ENCODE peak calls at places on chromosomes 1 and 21, in four cellular contexts. S is endothelial cell of umbilical vein, I is SK-N-MC, T is transverse colon. O is an unnamed sample.

GRCh38 chr1:164613176-164613575 is 54.2 kb downstream of the PBX1 start:
- DNase-seq in S (no peak), I (no peak), T (peak), O (no peak)

GRCh38 chr1:97163591-97164275 is 442.1 kb downstream of the PTBP2 start:
- DNase-seq in I (no peak), T (no peak), S (no peak), O (no peak)

GRCh38 chr21:31713973-31714740 is 17.8 kb downstream of the SCAF4 start:
- DNase-seq in S (no peak), I (no peak), T (no peak), O (no peak)

GRCh38 chr1:157087030-157087429 is 12.6 kb downstream of the ETV3L start:
- DNase-seq in S (no peak), I (no peak), T (no peak), O (no peak)

GRCh38 chr1:8026153-8026975 is at the start of gene ERRFI1:
- DNase-seq in S (peak), I (no peak), T (peak), O (peak)

GRCh38 chr1:219367496-219367895 is 193.8 kb downstream of the LYPLAL1 start:
- DNase-seq in I (no peak), S (no peak), T (no peak), O (no peak)

GRCh38 chr1:246117066-246117791 is 389.9 kb downstream of the SMYD3 start:
- DNase-seq in S (peak), T (peak), I (no peak), O (peak)

GRCh38 chr1:37149296-37149695 is 115.0 kb upstream of the GRIK3 start:
- DNase-seq in T (no peak), I (no peak), S (no peak), O (no peak)

GRCh38 chr1:51215169-51215568 is 20.9 kb upstream of the RNF11 start:
- DNase-seq in T (no peak), S (no peak), I (no peak), O (no peak)

GRCh38 chr1:15089244-15089992 is 64.1 kb upstream of the TMEM51 start:
- DNase-seq in S (peak), T (no peak), I (no peak), O (no peak)

GRCh38 chr1:183812686-183813569 is 8.0 kb downstream of the RGL1 start:
- DNase-seq in S (peak), T (no peak), I (no peak), O (no peak)
- TF ChIP-seq POLR2AphosphoS5 in S (no peak), T (no peak), I (no peak), O (no peak)

DNA sequence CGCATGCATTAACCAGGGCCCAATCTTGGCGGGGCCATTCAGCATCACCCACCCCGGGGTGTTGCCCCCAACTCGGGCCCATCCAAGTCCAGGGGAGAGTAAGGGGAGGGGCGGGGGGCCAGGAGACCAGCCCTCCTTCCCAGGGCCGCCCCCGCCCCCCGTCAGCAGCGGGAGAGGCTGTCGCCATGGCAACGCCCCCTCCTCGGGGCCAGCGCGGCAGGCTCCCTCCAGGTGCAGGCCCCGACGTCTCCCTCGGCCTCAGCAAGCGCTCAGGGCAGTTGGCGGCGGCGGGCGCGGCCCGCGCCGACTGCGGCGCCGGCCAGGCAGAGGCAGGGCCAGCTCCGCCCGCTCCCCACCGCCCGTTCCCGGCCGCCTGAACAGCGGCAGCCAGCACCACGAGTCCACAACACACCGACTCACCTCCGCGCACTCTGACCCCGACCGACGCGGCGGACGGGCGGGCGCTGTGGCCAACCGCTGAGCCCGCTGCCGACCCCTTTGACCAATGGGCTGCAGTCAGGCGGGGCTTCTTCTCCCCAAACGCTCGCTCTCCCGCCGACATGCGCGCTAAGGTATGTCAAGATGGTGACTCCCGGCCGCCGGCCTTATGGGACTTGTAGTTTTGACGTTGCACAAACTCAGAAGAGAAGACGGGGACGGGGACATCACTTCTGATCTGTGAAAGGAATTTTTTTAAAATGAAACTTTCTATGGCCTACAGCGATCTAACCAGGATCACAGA is at the start of gene ERI3:
- DNase-seq in T (peak), S (peak), I (peak), O (peak)
- TF ChIP-seq POLR2AphosphoS5 in T (peak), S (peak), I (peak), O (no peak)

DNA sequence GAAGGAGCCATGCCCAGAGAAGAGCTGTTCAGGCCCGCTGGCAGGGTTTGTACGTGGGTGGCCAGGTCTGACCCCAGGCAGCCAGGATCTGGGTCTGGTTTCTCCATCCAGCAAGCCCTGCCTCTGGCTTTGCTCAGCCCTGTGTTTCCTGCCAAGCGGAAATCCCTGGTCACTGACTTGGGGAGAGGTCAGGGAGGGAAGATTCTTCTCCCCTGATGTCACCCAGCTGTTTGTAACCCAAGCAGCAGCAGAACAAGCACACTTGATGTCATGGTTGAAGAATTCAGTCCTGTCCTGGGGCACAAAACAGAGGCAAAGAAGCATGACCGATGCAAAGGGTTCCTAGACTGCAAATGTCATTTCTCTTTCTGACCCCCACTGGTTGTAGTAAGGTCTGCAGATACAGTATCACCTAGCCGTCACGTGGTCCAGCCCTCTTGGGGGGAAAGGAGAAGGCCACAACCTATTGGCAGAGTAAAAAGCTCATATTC is 121.0 kb downstream of the SYT2 start:
- DNase-seq in S (peak), T (peak), I (no peak), O (no peak)
- TF ChIP-seq POLR2AphosphoS5 in S (peak), T (peak), I (no peak), O (no peak)

GRCh38 chr1:181028241-181029014 is 5.4 kb upstream of the MR1 start:
- DNase-seq in I (no peak), T (no peak), S (no peak), O (no peak)

GRCh38 chr1:181036107-181036843 is 2.5 kb downstream of the MR1 start:
- DNase-seq in I (no peak), S (no peak), T (no peak), O (no peak)

GRCh38 chr1:181033128-181033798 is 520 bp upstream of the MR1 start:
- DNase-seq in T (peak), S (no peak), I (no peak), O (no peak)

GRCh38 chr1:181038399-181038873 is 4.7 kb downstream of the MR1 start:
- DNase-seq in T (peak), I (no peak), S (peak), O (no peak)

GRCh38 chr1:181033799-181034391 is at the start of gene MR1:
- DNase-seq in S (peak), T (no peak), I (peak), O (peak)
- TF ChIP-seq POLR2AphosphoS5 in S (no peak), T (peak), I (peak), O (peak)

DNA sequence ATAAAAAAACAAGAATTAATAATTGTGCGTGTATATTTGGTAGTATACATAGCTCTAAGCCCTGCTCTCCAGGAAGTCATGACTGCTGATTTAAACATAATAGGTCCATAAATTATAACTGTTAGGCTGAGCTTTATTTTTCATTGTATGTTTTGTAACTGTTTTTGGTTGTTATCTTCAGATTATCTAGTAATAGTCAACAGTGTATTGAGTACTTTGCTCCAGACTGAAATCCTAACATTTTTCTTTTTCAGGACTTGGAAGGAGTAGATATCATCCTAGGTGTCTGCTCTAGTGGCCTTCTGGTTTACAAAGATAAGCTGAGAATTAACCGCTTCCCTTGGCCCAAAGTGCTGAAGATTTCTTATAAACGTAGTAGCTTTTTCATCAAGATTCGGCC is 90.9 kb downstream of the TMEM200B start:
- DNase-seq in T (no peak), I (no peak), S (peak), O (no peak)
- TF ChIP-seq POLR2AphosphoS5 in T (no peak), I (no peak), S (no peak), O (no peak)

GRCh38 chr1:150507912-150508864 is at the start of gene ECM1:
- DNase-seq in S (peak), T (peak), I (no peak), O (no peak)
- TF ChIP-seq POLR2AphosphoS5 in S (peak), T (no peak), I (no peak), O (no peak)

GRCh38 chr1:210293191-210293607 is 35.5 kb upstream of the HHAT start:
- DNase-seq in T (peak), I (no peak), S (no peak), O (no peak)
- TF ChIP-seq POLR2AphosphoS5 in T (peak), I (no peak), S (no peak), O (no peak)

GRCh38 chr1:239989990-239990389 is 101.7 kb upstream of the FMN2 start:
- DNase-seq in I (no peak), S (no peak), T (no peak), O (no peak)
- TF ChIP-seq POLR2AphosphoS5 in I (no peak), S (no peak), T (no peak), O (no peak)

DNA sequence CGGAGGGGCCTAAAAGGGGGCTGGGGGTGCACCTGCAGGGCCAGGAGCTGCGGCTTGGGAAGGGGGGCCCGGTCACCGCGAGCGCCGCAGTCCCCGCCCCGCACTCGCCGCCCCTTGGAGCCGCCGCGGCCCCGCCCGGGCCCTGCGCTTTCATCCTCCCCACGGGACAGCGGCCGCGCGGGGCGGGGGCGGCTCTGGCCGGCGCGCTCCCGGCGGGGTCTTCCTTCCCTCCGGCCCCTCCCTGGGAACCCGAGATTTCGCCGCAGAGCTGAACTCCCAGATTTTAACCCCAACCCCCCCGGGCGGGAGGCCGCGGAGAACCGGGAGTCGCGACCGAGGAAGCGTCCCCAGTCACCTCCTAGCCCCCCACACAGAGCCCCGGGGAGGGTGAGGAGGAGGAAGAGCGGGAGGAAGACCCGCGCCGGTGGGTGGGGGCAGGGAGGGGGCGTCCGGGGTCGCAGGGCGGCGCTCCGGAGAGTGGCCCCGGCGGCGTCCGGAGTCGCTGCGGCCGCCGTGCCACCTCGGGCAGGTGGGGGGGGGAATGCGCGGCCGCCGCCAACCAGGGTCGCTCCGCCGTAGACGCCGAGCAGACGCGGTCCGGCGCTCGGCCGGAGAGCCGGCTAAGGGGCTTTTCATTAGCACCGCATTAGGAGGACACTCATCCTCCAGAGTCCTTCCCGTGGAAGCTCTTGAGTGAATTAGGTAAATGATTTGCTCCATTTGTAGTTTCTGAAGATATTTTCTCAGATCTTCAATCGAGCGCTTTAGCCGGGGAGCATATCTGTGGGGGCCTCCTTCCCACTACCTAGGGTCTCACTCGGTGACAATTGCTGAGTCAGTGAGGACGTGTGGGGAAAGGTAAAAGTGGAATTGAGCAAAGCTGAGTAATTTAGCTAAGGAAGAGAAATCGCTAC is 31.6 kb upstream of the NFIA start:
- DNase-seq in T (peak), I (no peak), S (peak), O (no peak)
- TF ChIP-seq POLR2AphosphoS5 in T (no peak), I (no peak), S (no peak), O (no peak)

DNA sequence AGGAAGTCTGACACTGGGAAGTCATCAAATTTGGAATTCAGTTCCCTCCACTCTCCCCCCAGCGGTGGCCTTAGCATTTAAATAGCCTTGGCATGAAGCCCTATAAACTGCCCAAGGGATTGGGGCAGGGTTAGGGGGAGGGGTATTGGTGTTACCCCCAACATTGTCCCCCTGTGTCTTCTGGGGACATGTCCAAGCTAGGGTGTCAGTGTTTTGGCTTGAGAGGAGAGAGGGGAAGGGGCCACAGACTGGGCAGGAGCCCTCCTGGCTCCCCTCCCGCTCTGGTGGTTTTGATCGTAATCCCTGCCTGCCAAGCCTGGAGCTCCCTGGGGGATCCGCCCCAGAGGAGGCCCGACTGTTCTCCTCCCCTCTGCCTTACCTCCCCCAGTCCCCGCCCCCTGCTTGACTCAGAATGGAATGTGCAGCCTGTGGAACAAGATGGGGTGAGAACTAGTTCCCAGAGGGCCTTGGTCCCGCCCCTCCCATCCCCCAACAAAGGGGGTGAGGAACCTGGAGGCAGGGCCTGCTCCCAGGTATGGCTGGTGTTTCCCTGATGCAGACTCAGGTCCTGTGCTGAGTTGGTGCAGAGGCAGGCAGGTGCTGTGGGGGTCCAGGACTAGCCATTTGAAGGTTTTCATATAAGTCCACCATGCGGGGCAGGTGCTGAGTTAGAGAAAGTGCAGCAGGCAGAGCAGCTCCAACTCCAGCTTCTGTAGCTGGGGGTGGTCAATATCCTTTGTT is 7.4 kb downstream of the SOX13 start:
- DNase-seq in I (peak), T (peak), S (no peak), O (no peak)
- TF ChIP-seq POLR2AphosphoS5 in I (no peak), T (peak), S (no peak), O (no peak)

O was measured in GM12892.